ENCODE peak calls at places on chromosomes 7 and 10, in four cellular contexts. One of them, this sample, is unnamed.

GRCh38 chr10:86956841-86957448 is 470 bp downstream of the MMRN2 start:
- DNase-seq in sciatic nerve: no peak
- DNase-seq in activated CD8-positive, alpha-beta memory T cell treated with anti-CD3 and anti-CD28 coated beads for 1 hour: no peak
- DNase-seq in T-helper 1 cell: no peak
- DNase-seq in this sample: no peak

GRCh38 chr7:137418841-137419240 is 75.3 kb upstream of the PTN start:
- DNase-seq in sciatic nerve: no peak
- DNase-seq in activated CD8-positive, alpha-beta memory T cell treated with anti-CD3 and anti-CD28 coated beads for 1 hour: no peak
- DNase-seq in T-helper 1 cell: no peak
- DNase-seq in this sample: no peak

GRCh38 chr10:19816420-19817250 is at the start of gene PLXDC2:
- DNase-seq in sciatic nerve: peak; percentile 77
- DNase-seq in activated CD8-positive, alpha-beta memory T cell treated with anti-CD3 and anti-CD28 coated beads for 1 hour: no peak
- DNase-seq in T-helper 1 cell: no peak
- DNase-seq in this sample: peak; percentile 3

GRCh38 chr7:100486111-100486636 is 2.4 kb downstream of the NYAP1 start:
- DNase-seq in sciatic nerve: no peak
- DNase-seq in activated CD8-positive, alpha-beta memory T cell treated with anti-CD3 and anti-CD28 coated beads for 1 hour: no peak
- DNase-seq in T-helper 1 cell: no peak
- DNase-seq in this sample: no peak

GRCh38 chr10:52312999-52313349 is 1.1 kb upstream of the DKK1 start:
- DNase-seq in sciatic nerve: no peak
- DNase-seq in activated CD8-positive, alpha-beta memory T cell treated with anti-CD3 and anti-CD28 coated beads for 1 hour: no peak
- DNase-seq in T-helper 1 cell: no peak
- DNase-seq in this sample: no peak

GRCh38 chr10:92421550-92421949 is 130.6 kb downstream of the MARCHF5 start:
- DNase-seq in sciatic nerve: no peak
- DNase-seq in activated CD8-positive, alpha-beta memory T cell treated with anti-CD3 and anti-CD28 coated beads for 1 hour: no peak
- DNase-seq in T-helper 1 cell: no peak
- DNase-seq in this sample: no peak

GRCh38 chr7:128351296-128352123 is 7.8 kb upstream of the RBM28 start:
- DNase-seq in sciatic nerve: no peak
- DNase-seq in activated CD8-positive, alpha-beta memory T cell treated with anti-CD3 and anti-CD28 coated beads for 1 hour: no peak
- DNase-seq in T-helper 1 cell: no peak
- DNase-seq in this sample: no peak

GRCh38 chr7:147510913-147511312 is 1079.7 kb upstream of the C7orf33 start:
- DNase-seq in sciatic nerve: no peak
- DNase-seq in activated CD8-positive, alpha-beta memory T cell treated with anti-CD3 and anti-CD28 coated beads for 1 hour: no peak
- DNase-seq in T-helper 1 cell: no peak
- DNase-seq in this sample: no peak

GRCh38 chr10:52409928-52410327 is 95.8 kb downstream of the DKK1 start:
- DNase-seq in sciatic nerve: no peak
- DNase-seq in activated CD8-positive, alpha-beta memory T cell treated with anti-CD3 and anti-CD28 coated beads for 1 hour: no peak
- DNase-seq in T-helper 1 cell: no peak
- DNase-seq in this sample: no peak

GRCh38 chr10:113022265-113022664 is 72.2 kb downstream of the TCF7L2 start:
- DNase-seq in sciatic nerve: no peak
- DNase-seq in activated CD8-positive, alpha-beta memory T cell treated with anti-CD3 and anti-CD28 coated beads for 1 hour: no peak
- DNase-seq in T-helper 1 cell: no peak
- DNase-seq in this sample: no peak

GRCh38 chr10:122276611-122277205 is 5.6 kb downstream of the BTBD16 start:
- DNase-seq in sciatic nerve: no peak
- DNase-seq in activated CD8-positive, alpha-beta memory T cell treated with anti-CD3 and anti-CD28 coated beads for 1 hour: no peak
- DNase-seq in T-helper 1 cell: no peak
- DNase-seq in this sample: no peak

GRCh38 chr7:37284805-37285211 is 163.9 kb downstream of the ELMO1 start:
- DNase-seq in sciatic nerve: peak; percentile 75
- DNase-seq in activated CD8-positive, alpha-beta memory T cell treated with anti-CD3 and anti-CD28 coated beads for 1 hour: no peak
- DNase-seq in T-helper 1 cell: peak; percentile 8
- DNase-seq in this sample: peak; percentile 7